ENCODE peak calls at places on chromosomes 7 and 10, in four cellular contexts. X is hepatocyte, R is AG04450, F is psoas muscle. Y is an unnamed sample.

GRCh38 chr10:48670978-48671913 is 13.4 kb upstream of the WDFY4 start:
- DNase-seq in F (no peak), R (no peak), X (no peak), Y (no peak)

GRCh38 chr7:35748348-35748747 is 52.5 kb upstream of the SEPTIN7 start:
- DNase-seq in F (no peak), R (no peak), X (no peak), Y (no peak)

GRCh38 chr10:70652761-70653657 is 19.3 kb upstream of the ADAMTS14 start:
- DNase-seq in F (peak; percentile 49), R (peak; percentile 95), X (peak; percentile 36), Y (peak; percentile 83)

GRCh38 chr7:100887186-100887954 is 2.1 kb downstream of the UFSP1 start:
- DNase-seq in R (no peak), X (no peak), F (no peak), Y (no peak)

GRCh38 chr7:130958846-130959245 is 224.8 kb upstream of the KLF14 start:
- DNase-seq in X (no peak), F (no peak), R (no peak), Y (no peak)

GRCh38 chr10:101292194-101293006 is 61.6 kb upstream of the BTRC start:
- DNase-seq in X (peak; percentile 50), F (no peak), R (no peak), Y (no peak)

GRCh38 chr10:109456566-109457361 is 466.5 kb downstream of the XPNPEP1 start:
- DNase-seq in X (peak; percentile 18), R (no peak), F (no peak), Y (no peak)

GRCh38 chr7:123798527-123799188 is 46.3 kb upstream of the HYAL4 start:
- DNase-seq in R (no peak), F (no peak), X (peak; percentile 17), Y (no peak)

GRCh38 chr10:124259139-124259825 is 159.4 kb downstream of the OAT start:
- DNase-seq in X (no peak), F (no peak), R (no peak), Y (no peak)

GRCh38 chr7:20152057-20152456 is 65.1 kb downstream of the MACC1 start:
- DNase-seq in R (no peak), F (no peak), X (no peak), Y (no peak)

GRCh38 chr7:105637755-105638154 is 56.5 kb upstream of the EFCAB10 start:
- DNase-seq in R (no peak), X (no peak), F (no peak), Y (no peak)

GRCh38 chr7:27972272-27972671 is 208.3 kb downstream of the JAZF1 start:
- DNase-seq in X (no peak), F (no peak), R (no peak), Y (no peak)

GRCh38 chr7:152667900-152668440 is 8.0 kb downstream of the XRCC2 start:
- DNase-seq in R (no peak), F (no peak), X (no peak), Y (no peak)

GRCh38 chr7:139645572-139646523 is 122.4 kb downstream of the CLEC2L start:
- DNase-seq in X (peak; percentile 91), R (peak; percentile 36), F (peak; percentile 82), Y (peak; percentile 30)

GRCh38 chr10:46077141-46077554 is 31.1 kb upstream of the MSMB start:
- DNase-seq in F (no peak), R (no peak), X (no peak), Y (no peak)

GRCh38 chr7:120941856-120942255 is 8.7 kb upstream of the ING3 start:
- DNase-seq in X (no peak), R (no peak), F (no peak), Y (no peak)

GRCh38 chr10:478471-479245 is 210.8 kb downstream of the DIP2C start:
- DNase-seq in X (no peak), R (no peak), F (no peak), Y (no peak)

GRCh38 chr7:79060498-79060897 is 393.0 kb downstream of the MAGI2 start:
- DNase-seq in R (no peak), X (no peak), F (no peak), Y (no peak)

GRCh38 chr7:79064187-79064823 is 389.2 kb downstream of the MAGI2 start:
- DNase-seq in F (no peak), R (no peak), X (no peak), Y (no peak)

DNA sequence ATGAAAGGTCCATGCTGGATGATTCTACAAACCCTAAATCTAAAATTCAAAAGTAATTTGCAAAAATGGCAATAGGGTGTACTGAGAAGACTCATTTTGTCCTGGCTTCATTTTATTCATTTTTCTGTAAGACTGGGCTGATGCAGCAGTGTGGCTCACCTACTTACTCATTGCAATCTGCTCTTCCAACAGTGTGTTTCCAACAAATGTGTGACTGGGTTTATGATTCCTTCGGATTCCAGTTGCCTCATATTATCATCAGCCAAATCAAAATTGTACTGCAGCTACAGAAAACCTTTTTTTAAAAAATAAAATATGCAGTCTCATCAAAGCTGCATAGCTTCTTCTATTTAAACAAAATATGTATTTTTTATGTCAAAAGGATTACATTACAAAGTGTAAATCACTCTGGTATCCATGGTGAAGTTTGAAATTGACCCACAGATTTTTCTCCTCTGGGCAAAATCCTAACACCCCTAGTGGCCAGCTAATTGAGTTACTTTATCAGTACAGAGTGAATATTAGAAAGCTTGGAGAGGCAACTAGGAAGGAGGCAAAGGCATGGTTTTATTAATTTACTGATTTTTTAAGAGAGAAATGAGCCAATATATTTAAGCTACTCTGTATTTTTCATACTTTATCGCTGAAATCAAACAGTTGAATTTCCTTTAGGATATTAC is 390.3 kb downstream of the MAGI2 start:
- DNase-seq in R (no peak), X (no peak), F (no peak), Y (no peak)
- TF ChIP-seq CTCF in R (no peak), X (no peak), F (no peak), Y (no peak)

GRCh38 chr7:43292384-43292783 is 179.9 kb downstream of the HECW1 start:
- DNase-seq in X (no peak), F (no peak), R (no peak), Y (no peak)
- H3K4me3 ChIP-seq in X (no peak overlapping the region), F (no peak overlapping the region), R (no peak overlapping the region), Y (no peak overlapping the region)

GRCh38 chr7:74355091-74355490 is 65.9 kb downstream of the CLIP2 start:
- DNase-seq in F (peak; percentile 48), R (peak; percentile 49), X (no peak), Y (peak; percentile 78)

GRCh38 chr7:74349621-74350020 is 60.4 kb downstream of the CLIP2 start:
- DNase-seq in F (no peak), R (no peak), X (no peak), Y (no peak)

GRCh38 chr7:74354009-74354408 is 64.8 kb downstream of the CLIP2 start:
- DNase-seq in X (no peak), R (no peak), F (no peak), Y (no peak)

GRCh38 chr7:74351836-74352235 is 62.6 kb downstream of the CLIP2 start:
- DNase-seq in F (no peak), X (no peak), R (no peak), Y (no peak)

GRCh38 chr7:74350751-74351150 is 61.5 kb downstream of the CLIP2 start:
- DNase-seq in R (no peak), X (no peak), F (no peak), Y (no peak)
- TF ChIP-seq CTCF in R (no peak), X (no peak), F (no peak), Y (no peak)

GRCh38 chr7:50793947-50794570 is 11.4 kb upstream of the GRB10 start:
- DNase-seq in X (no peak), R (no peak), F (no peak), Y (no peak)
- H3K4me3 ChIP-seq in X (peak overlapping the region; percentile 74), R (peak overlapping the region; percentile 53), F (peak overlapping the region; percentile 79), Y (peak overlapping the region; percentile 33)

GRCh38 chr7:66556549-66557213 is 72.0 kb upstream of the KCTD7 start:
- DNase-seq in F (no peak), X (no peak), R (no peak), Y (no peak)

GRCh38 chr7:66556177-66556548 is 72.5 kb upstream of the KCTD7 start:
- DNase-seq in X (no peak), F (no peak), R (no peak), Y (no peak)

GRCh38 chr7:66558201-66558641 is 70.5 kb upstream of the KCTD7 start:
- DNase-seq in F (no peak), X (no peak), R (no peak), Y (no peak)

GRCh38 chr7:66557214-66558200 is 71.2 kb upstream of the KCTD7 start:
- DNase-seq in F (peak; percentile 75), X (peak; percentile 78), R (no peak), Y (no peak)

DNA sequence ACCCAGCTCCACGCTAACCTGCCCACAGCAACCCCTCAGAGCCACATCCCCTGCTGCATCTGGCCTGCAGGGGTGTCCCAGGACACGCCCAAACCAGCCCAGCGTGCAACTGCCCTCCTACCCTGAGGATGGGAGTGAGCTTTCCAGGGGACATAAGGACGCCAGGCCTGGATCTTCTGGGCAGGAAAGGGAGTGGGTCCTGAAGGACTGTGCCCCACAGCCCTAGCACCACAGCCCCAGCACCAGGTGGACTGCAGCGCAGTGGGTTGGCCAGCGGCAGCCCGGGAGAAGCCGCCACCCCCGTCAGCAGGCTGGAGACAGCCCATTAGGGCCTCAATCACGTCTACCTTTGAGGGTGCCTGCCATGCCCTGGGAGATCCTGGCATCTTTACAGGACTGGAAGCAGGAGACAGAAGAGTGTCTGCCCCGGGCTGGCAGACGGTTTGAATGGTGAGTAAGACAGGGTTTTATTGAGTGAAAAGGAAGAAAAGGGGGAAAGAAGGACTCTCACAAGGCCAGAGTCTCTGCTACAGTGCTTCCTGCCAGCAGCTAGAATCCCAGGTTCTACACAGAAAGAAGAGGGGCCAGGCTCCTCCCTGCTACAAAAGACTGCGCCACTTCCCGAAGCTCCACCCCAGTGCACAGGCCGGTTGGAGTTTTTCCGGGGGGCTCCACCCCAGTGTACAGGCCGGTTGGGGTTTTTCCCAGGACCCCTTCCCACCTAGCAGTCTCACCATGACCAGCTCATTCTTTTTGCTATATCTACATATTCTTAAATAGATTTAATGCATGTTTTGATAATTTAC is 69.8 kb upstream of the KCTD7 start:
- DNase-seq in X (no peak), F (no peak), R (no peak), Y (no peak)
- TF ChIP-seq CTCF in X (no peak), F (no peak), R (no peak), Y (no peak)

GRCh38 chr10:31118561-31118960 is 86.9 kb upstream of the ZNF438 start:
- DNase-seq in F (no peak), R (no peak), X (peak; percentile 16), Y (no peak)

GRCh38 chr10:31121797-31122586 is 90.3 kb upstream of the ZNF438 start:
- DNase-seq in X (no peak), R (no peak), F (no peak), Y (no peak)

GRCh38 chr10:31120392-31120791 is 88.7 kb upstream of the ZNF438 start:
- DNase-seq in X (no peak), F (no peak), R (no peak), Y (no peak)

GRCh38 chr10:31123946-31124345 is 92.3 kb upstream of the ZNF438 start:
- DNase-seq in X (no peak), R (no peak), F (no peak), Y (no peak)

DNA sequence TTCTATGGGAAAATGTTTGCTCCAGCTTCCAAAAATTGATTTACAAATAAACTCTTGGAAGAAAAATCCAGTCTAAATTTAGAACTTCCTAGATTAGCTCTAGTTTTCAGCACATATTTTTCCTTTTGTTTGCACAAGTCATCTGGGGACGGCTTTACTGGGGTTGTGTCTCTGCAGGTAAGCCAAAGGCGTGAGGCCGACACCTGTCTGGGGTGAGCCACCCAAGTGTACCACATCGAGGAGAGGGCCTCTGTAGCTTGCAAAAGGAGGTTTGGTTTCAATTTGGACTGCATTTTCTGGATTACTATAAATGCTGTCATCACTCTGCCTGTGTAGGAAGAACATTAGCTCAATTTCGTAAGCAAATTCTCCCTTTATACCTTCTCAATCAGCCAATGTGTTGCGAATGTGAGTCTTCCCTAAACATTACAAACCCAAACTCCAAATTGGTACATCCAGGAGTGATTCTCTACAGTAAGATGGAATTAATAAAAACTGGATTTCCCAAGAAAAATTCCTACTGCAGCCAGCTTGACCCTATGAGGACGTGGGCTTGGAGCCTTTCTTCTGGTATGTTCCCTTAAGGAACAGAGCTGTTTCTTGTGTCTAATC is 89.5 kb upstream of the ZNF438 start:
- DNase-seq in X (no peak), F (no peak), R (no peak), Y (no peak)
- H3K4me3 ChIP-seq in X (no peak overlapping the region), F (no peak overlapping the region), R (no peak overlapping the region), Y (no peak overlapping the region)

Y was measured in HFF-Myc.